ENCODE peak calls at places on chromosomes 1 and 21, in four cellular contexts. P is cardiac muscle cell, D is stomach, S is H9. F is an unnamed sample.

GRCh38 chr21:37542512-37542911 is 175.9 kb downstream of the DYRK1A start:
- DNase-seq in P (no peak), D (no peak), S (no peak), F (no peak)

GRCh38 chr1:245704341-245704740 is 549.6 kb downstream of the KIF26B start:
- DNase-seq in P (no peak), D (no peak), S (no peak), F (no peak)

GRCh38 chr1:117512728-117513321 is 93.0 kb upstream of the TENT5C start:
- DNase-seq in P (peak; percentile 21), D (no peak), S (no peak), F (no peak)

GRCh38 chr1:162612606-162613400 is 19.5 kb upstream of the DDR2 start:
- DNase-seq in P (no peak), D (no peak), S (no peak), F (no peak)

GRCh38 chr1:156627313-156627880 is 8.2 kb downstream of the HAPLN2 start:
- DNase-seq in P (peak; percentile 63), D (peak; percentile 43), S (peak; percentile 53), F (no peak)

GRCh38 chr1:111992396-111992985 is 3.0 kb upstream of the KCND3 start:
- DNase-seq in P (no peak), D (no peak), S (no peak), F (no peak)

GRCh38 chr1:223714849-223715709 is 2.7 kb downstream of the CAPN2 start:
- DNase-seq in P (no peak), D (no peak), S (no peak), F (no peak)

GRCh38 chr1:164961714-164962113 is 394.8 kb downstream of the LMX1A start:
- DNase-seq in P (no peak), D (no peak), S (no peak), F (no peak)

GRCh38 chr1:205028954-205029353 is 14.1 kb upstream of the CNTN2 start:
- DNase-seq in P (no peak), D (no peak), S (no peak), F (no peak)

GRCh38 chr1:33036051-33036525 is 595 bp downstream of the AK2 start:
- DNase-seq in P (no peak), D (no peak), S (no peak), F (no peak)

GRCh38 chr1:212412374-212412773 is 2.3 kb downstream of the PACC1 start:
- DNase-seq in P (no peak), D (no peak), S (no peak), F (no peak)

GRCh38 chr1:8182034-8182761 is 135.7 kb upstream of the SLC45A1 start:
- DNase-seq in P (no peak), D (peak; percentile 62), S (no peak), F (no peak)

GRCh38 chr1:55640708-55641473 is 425.7 kb upstream of the USP24 start:
- DNase-seq in P (peak; percentile 4), D (peak; percentile 72), S (no peak), F (no peak)

GRCh38 chr1:116368241-116368640 is 4.8 kb upstream of the ATP1A1 start:
- DNase-seq in P (no peak), D (no peak), S (no peak), F (no peak)

GRCh38 chr1:196873385-196873784 is 14.5 kb upstream of the CFHR4 start:
- DNase-seq in P (no peak), D (no peak), S (no peak), F (no peak)

GRCh38 chr1:19762175-19762779 is 37.4 kb downstream of the TMCO4 start:
- DNase-seq in P (peak; percentile 49), D (peak; percentile 35), S (peak; percentile 61), F (no peak)

GRCh38 chr1:15684042-15684461 is at the start of gene PLEKHM2:
- DNase-seq in P (peak; percentile 75), D (peak; percentile 56), S (no peak), F (no peak)

GRCh38 chr1:170807432-170807831 is 127.9 kb upstream of the MROH9 start:
- DNase-seq in P (no peak), D (no peak), S (no peak), F (no peak)

GRCh38 chr1:192713921-192714320 is 78.0 kb downstream of the RGS13 start:
- DNase-seq in P (no peak), D (no peak), S (no peak), F (no peak)

GRCh38 chr1:183454377-183454776 is 17.9 kb upstream of the SMG7 start:
- DNase-seq in P (no peak), D (no peak), S (no peak), F (no peak)

GRCh38 chr1:87942165-87942564 is 613.5 kb downstream of the LMO4 start:
- DNase-seq in P (no peak), D (no peak), S (no peak), F (no peak)

GRCh38 chr1:236058141-236058626 is 6.7 kb downstream of the NID1 start:
- DNase-seq in P (no peak), D (no peak), S (no peak), F (no peak)

GRCh38 chr1:94590203-94591137 is 48.9 kb upstream of the F3 start:
- DNase-seq in P (no peak), D (no peak), S (no peak), F (no peak)

GRCh38 chr1:74733616-74734484 is 898 bp downstream of the TYW3 start:
- DNase-seq in P (peak; percentile 78), D (no peak), S (no peak), F (no peak)

GRCh38 chr1:15215116-15215515 is 31.9 kb upstream of the FHAD1 start:
- DNase-seq in P (no peak), D (no peak), S (no peak), F (no peak)

DNA sequence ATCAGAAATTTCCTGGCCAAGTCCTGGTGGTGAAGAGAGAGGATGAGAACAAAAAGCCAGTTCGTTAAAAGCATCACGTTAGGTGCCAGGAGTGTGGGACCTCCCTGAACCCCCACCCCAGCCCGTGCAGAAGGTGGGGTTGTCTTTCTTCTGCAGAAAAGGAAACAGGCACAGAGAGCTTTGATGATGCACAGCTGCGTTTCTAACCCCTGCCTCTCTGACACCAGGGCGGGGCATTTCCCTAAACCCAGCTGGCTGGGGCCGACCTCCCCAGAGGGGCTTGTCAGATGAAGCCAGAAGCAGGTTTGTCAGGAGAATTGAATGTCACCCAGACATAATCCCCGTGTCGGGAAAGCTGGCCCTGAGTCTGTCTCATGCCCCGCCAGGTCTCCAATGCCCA is 189.3 kb upstream of the EDN2 start:
- DNase-seq in P (no peak), D (no peak), S (no peak), F (no peak)
- H3K4me1 ChIP-seq in P (no peaks in the 10 kb centered on the region), D (peaks cover 17% of the 10 kb centered on the region), S (no peaks in the 10 kb centered on the region), F (no peaks in the 10 kb centered on the region)

GRCh38 chr1:220484135-220484534 is 43.8 kb upstream of the MARK1 start:
- DNase-seq in P (no peak), D (no peak), S (no peak), F (no peak)
- H3K4me1 ChIP-seq in P (peaks cover 8% of the 10 kb centered on the region), D (no peaks in the 10 kb centered on the region), S (peaks cover 5% of the 10 kb centered on the region), F (no peaks in the 10 kb centered on the region)

GRCh38 chr21:42118121-42118795 is 47.1 kb downstream of the UMODL1 start:
- DNase-seq in P (no peak), D (no peak), S (no peak), F (no peak)

GRCh38 chr21:42120904-42121535 is 49.9 kb downstream of the UMODL1 start:
- DNase-seq in P (no peak), D (no peak), S (no peak), F (no peak)

GRCh38 chr21:42117229-42118048 is 46.3 kb downstream of the UMODL1 start:
- DNase-seq in P (peak; percentile 68), D (peak; percentile 83), S (peak; percentile 70), F (peak; percentile 43)

GRCh38 chr21:42120056-42120903 is 49.2 kb downstream of the UMODL1 start:
- DNase-seq in P (no peak), D (no peak), S (peak; percentile 50), F (no peak)

GRCh38 chr21:42118901-42119300 is 47.8 kb downstream of the UMODL1 start:
- DNase-seq in P (no peak), D (no peak), S (no peak), F (no peak)
- H3K4me1 ChIP-seq in P (no peaks in the 10 kb centered on the region), D (peaks cover 15% of the 10 kb centered on the region), S (no peaks in the 10 kb centered on the region), F (peaks cover 2% of the 10 kb centered on the region)

DNA sequence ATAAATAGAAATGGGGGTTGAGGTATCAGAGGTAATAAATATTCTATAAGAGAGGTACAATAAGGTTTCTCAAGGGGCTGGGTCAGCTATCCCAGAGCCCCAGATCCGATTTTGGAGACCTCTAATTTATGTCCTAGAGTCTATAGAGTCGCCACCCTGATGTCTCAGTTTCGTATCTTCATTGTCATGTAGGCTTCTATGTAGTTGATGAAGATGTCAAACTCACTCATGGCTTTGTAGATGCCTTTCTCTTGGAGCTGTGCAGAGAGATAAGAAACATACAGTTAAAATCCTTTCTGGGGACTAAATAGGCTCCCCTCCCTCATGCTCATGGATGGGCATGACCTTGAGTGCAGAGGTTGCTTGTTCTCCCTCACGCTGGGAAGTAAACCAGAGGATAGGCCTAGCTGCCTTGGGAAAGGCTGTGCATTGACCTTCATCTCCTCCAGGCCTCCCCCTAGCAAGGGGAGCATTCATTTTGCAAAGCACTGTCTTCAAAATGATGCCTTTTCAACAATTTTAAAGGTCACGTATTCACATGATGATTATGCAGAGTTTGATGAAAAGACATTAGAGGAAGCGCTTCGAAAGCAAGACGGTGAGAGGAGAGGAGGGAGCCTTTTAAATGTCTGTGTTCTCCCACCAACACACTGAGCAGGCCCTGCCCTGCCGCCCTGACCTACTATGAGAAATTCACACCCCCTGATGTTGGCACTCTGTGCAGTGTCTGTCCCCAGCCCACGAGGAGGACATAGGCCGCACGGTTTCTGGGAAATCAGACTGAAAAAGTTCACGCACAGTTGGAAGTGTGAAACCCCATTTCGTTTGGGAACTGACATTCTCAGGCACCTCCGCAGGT is 1.9 kb upstream of the IL19 start:
- DNase-seq in P (no peak), D (no peak), S (no peak), F (no peak)
- H3K4me1 ChIP-seq in P (no peaks in the 10 kb centered on the region), D (no peaks in the 10 kb centered on the region), S (peaks cover 3% of the 10 kb centered on the region), F (peaks cover 1% of the 10 kb centered on the region)

GRCh38 chr21:45991606-45992301 is 10.2 kb downstream of the COL6A1 start:
- DNase-seq in P (no peak), D (peak; percentile 21), S (no peak), F (no peak)

GRCh38 chr21:45988366-45989347 is 7.1 kb downstream of the COL6A1 start:
- DNase-seq in P (no peak), D (no peak), S (no peak), F (no peak)

GRCh38 chr21:45990741-45991605 is 9.4 kb downstream of the COL6A1 start:
- DNase-seq in P (no peak), D (no peak), S (no peak), F (no peak)

GRCh38 chr21:45990049-45990711 is 8.6 kb downstream of the COL6A1 start:
- DNase-seq in P (no peak), D (no peak), S (no peak), F (no peak)

GRCh38 chr21:45989355-45990048 is 7.9 kb downstream of the COL6A1 start:
- DNase-seq in P (no peak), D (peak; percentile 21), S (no peak), F (no peak)
- H3K4me1 ChIP-seq in P (no peaks in the 10 kb centered on the region), D (peaks cover 41% of the 10 kb centered on the region), S (no peaks in the 10 kb centered on the region), F (no peaks in the 10 kb centered on the region)

GRCh38 chr1:43976890-43977289 is 2.1 kb upstream of the B4GALT2 start:
- DNase-seq in P (no peak), D (no peak), S (no peak), F (no peak)

GRCh38 chr1:43973981-43974442 is 748 bp upstream of the ATP6V0B start:
- DNase-seq in P (no peak), D (no peak), S (no peak), F (no peak)

GRCh38 chr1:43976045-43976444 is 1.3 kb downstream of the ATP6V0B start:
- DNase-seq in P (no peak), D (no peak), S (no peak), F (no peak)

GRCh38 chr1:43975249-43975961 is 645 bp downstream of the ATP6V0B start:
- DNase-seq in P (peak; percentile 46), D (peak; percentile 74), S (no peak), F (no peak)

GRCh38 chr1:43974443-43975248 is at the start of gene ATP6V0B:
- DNase-seq in P (peak; percentile 97), D (peak; percentile 98), S (peak; percentile 96), F (peak; percentile 91)
- H3K4me1 ChIP-seq in P (peaks cover 3% of the 10 kb centered on the region), D (peaks cover 67% of the 10 kb centered on the region), S (peaks cover 5% of the 10 kb centered on the region), F (peaks cover 3% of the 10 kb centered on the region)

F was measured in iPS DF 6.9.